ENCODE peak calls at places on chromosomes 13 and 19, in eight cellular contexts. R, Y, U, B, P, H, D and Q are unnamed samples.

GRCh38 chr13:76976488-76976887 is 15.4 kb upstream of the CLN5 start:
- DNase-seq in R (peak), Y (peak), U (no peak), B (no peak), P (no peak), H (peak), D (no peak), Q (no peak)

GRCh38 chr19:9910625-9911024 is 25.7 kb downstream of the OLFM2 start:
- DNase-seq in R (no peak), Y (no peak), U (no peak), B (no peak), P (no peak), H (no peak), D (no peak), Q (no peak)

GRCh38 chr13:59770451-59770850 is 393.3 kb downstream of the DIAPH3 start:
- DNase-seq in R (no peak), Y (no peak), U (no peak), B (no peak), P (no peak), H (no peak), D (no peak), Q (no peak)

GRCh38 chr13:29532821-29533220 is 62.7 kb downstream of the SLC7A1 start:
- DNase-seq in R (no peak), Y (no peak), U (no peak), B (no peak), P (no peak), H (no peak), D (no peak), Q (no peak)

GRCh38 chr13:74529968-74530367 is 395.8 kb upstream of the KLF12 start:
- DNase-seq in R (no peak), Y (no peak), U (no peak), B (no peak), P (no peak), H (no peak), D (no peak), Q (no peak)

GRCh38 chr13:67934615-67935330 is 704.6 kb upstream of the PCDH9 start:
- DNase-seq in R (no peak), Y (no peak), U (no peak), B (no peak), P (no peak), H (no peak), D (no peak), Q (no peak)

GRCh38 chr13:30429721-30430694 is 7.7 kb downstream of the UBE2L5 start:
- DNase-seq in R (peak), Y (peak), U (no peak), B (no peak), P (peak), H (peak), D (no peak), Q (no peak)

GRCh38 chr19:17772172-17772571 is 20.9 kb downstream of the FCHO1 start:
- DNase-seq in R (peak), Y (peak), U (no peak), B (no peak), P (no peak), H (no peak), D (no peak), Q (no peak)

GRCh38 chr19:11378319-11379189 is 4.1 kb downstream of the SWSAP1 start:
- DNase-seq in R (peak), Y (peak), U (no peak), B (no peak), P (no peak), H (no peak), D (peak), Q (no peak)

GRCh38 chr13:51728972-51729371 is 75.0 kb downstream of the DHRS12 start:
- DNase-seq in R (peak), Y (peak), U (no peak), B (no peak), P (peak), H (no peak), D (no peak), Q (no peak)

GRCh38 chr19:40366697-40367561 is 18.4 kb downstream of the PLD3 start:
- DNase-seq in R (peak), Y (no peak), U (no peak), B (no peak), P (no peak), H (no peak), D (no peak), Q (no peak)

GRCh38 chr19:17777840-17778620 is 16.9 kb upstream of the B3GNT3 start:
- DNase-seq in R (peak), Y (peak), U (no peak), B (no peak), P (no peak), H (no peak), D (no peak), Q (no peak)